ENCODE peak calls at places on chromosomes 1 and 21, in four cellular contexts. U is astrocyte of the cerebellum, H is amniotic stem cell, E is esophagus muscularis mucosa. N is an unnamed sample.

GRCh38 chr1:228544921-228545591 is 57.9 kb downstream of the RNF187 start:
- DNase-seq in U (no peak), H (no peak), E (no peak), N (no peak)

GRCh38 chr1:110671323-110671722 is 3.4 kb downstream of the KCNA3 start:
- DNase-seq in U (no peak), H (no peak), E (no peak), N (no peak)

GRCh38 chr1:167522246-167522645 is 3.9 kb upstream of the CD247 start:
- DNase-seq in U (no peak), H (no peak), E (no peak), N (no peak)

GRCh38 chr1:30678209-30678608 is 45.2 kb downstream of the MATN1 start:
- DNase-seq in U (no peak), H (no peak), E (no peak), N (no peak)

GRCh38 chr1:156911587-156912298 is 8.7 kb upstream of the LRRC71 start:
- DNase-seq in U (no peak), H (no peak), E (no peak), N (no peak)

GRCh38 chr1:50610563-50610962 is 187.3 kb upstream of the DMRTA2 start:
- DNase-seq in U (no peak), H (no peak), E (no peak), N (no peak)

GRCh38 chr1:233327938-233328660 is 575 bp downstream of the MAP3K21 start:
- DNase-seq in U (no peak), H (no peak), E (no peak), N (no peak)

GRCh38 chr1:167935252-167936067 is 1.0 kb upstream of the DCAF6 start:
- DNase-seq in U (peak; percentile 8), H (no peak), E (no peak), N (no peak)

GRCh38 chr1:195965036-195965435 is 643.2 kb downstream of the KCNT2 start:
- DNase-seq in U (no peak), H (no peak), E (no peak), N (no peak)

GRCh38 chr1:147769107-147769506 is 8.7 kb upstream of the GJA5 start:
- DNase-seq in U (no peak), H (no peak), E (no peak), N (no peak)

GRCh38 chr1:85818371-85818770 is 110.1 kb upstream of the ZNHIT6 start:
- DNase-seq in U (no peak), H (no peak), E (no peak), N (no peak)

GRCh38 chr1:12275370-12275769 is 45.5 kb downstream of the VPS13D start:
- DNase-seq in U (peak; percentile 6), H (no peak), E (no peak), N (no peak)

GRCh38 chr21:45544449-45545235 is 2.4 kb upstream of the SLC19A1 start:
- DNase-seq in U (no peak), H (no peak), E (no peak), N (no peak)

GRCh38 chr1:14113841-14114567 is 414.0 kb downstream of the PRDM2 start:
- DNase-seq in U (peak; percentile 61), H (no peak), E (no peak), N (no peak)

GRCh38 chr1:197486948-197487347 is 218.9 kb downstream of the CRB1 start:
- DNase-seq in U (no peak), H (no peak), E (no peak), N (no peak)

GRCh38 chr21:33978585-33978984 is 63.0 kb upstream of the ATP5PO start:
- DNase-seq in U (no peak), H (no peak), E (no peak), N (no peak)

GRCh38 chr1:93988634-93989350 is 79.6 kb upstream of the GCLM start:
- DNase-seq in U (peak; percentile 94), H (no peak), E (no peak), N (no peak)

GRCh38 chr1:41738475-41738874 is 180.2 kb downstream of the HIVEP3 start:
- DNase-seq in U (no peak), H (no peak), E (no peak), N (no peak)

GRCh38 chr1:147600119-147601111 is 59.1 kb downstream of the BCL9 start:
- DNase-seq in U (no peak), H (no peak), E (no peak), N (peak; percentile 87)

GRCh38 chr1:3727042-3727824 is 25.0 kb upstream of the CCDC27 start:
- DNase-seq in U (no peak), H (no peak), E (no peak), N (no peak)

GRCh38 chr1:203871114-203871875 is 9.9 kb downstream of the SNRPE start:
- DNase-seq in U (peak; percentile 80), H (peak; percentile 67), E (no peak), N (peak; percentile 61)

GRCh38 chr21:17929514-17929913 is 110.4 kb upstream of the C21orf91 start:
- DNase-seq in U (no peak), H (no peak), E (no peak), N (no peak)

GRCh38 chr1:31412732-31413404 is at the start of gene SERINC2:
- DNase-seq in U (no peak), H (no peak), E (no peak), N (peak; percentile 48)

GRCh38 chr1:179121159-179121938 is 39.5 kb downstream of the TOR3A start:
- DNase-seq in U (peak; percentile 55), H (no peak), E (no peak), N (no peak)

GRCh38 chr1:2383576-2383975 is 7.8 kb downstream of the MORN1 start:
- DNase-seq in U (no peak), H (no peak), E (no peak), N (no peak)

GRCh38 chr1:58570817-58571216 is 6.2 kb downstream of the TACSTD2 start:
- DNase-seq in U (no peak), H (no peak), E (no peak), N (no peak)

GRCh38 chr1:156376958-156377919 is 8.2 kb downstream of the RHBG start:
- DNase-seq in U (no peak), H (no peak), E (no peak), N (no peak)